ENCODE peak calls at places on chromosomes 2 and 18, in four cellular contexts. A is OCI-LY7, D is body of pancreas, T is psoas muscle. E is an unnamed sample. For H3K4me1, the result is how much of the 10 kb centered on the place peaks cover.

GRCh38 chr2:176784633-176785193 is 427.9 kb upstream of the HNRNPA3 start:
- DNase-seq in D (no peak), T (no peak), A (no peak), E (no peak)

GRCh38 chr2:215906458-215906857 is 106.9 kb downstream of the MREG start:
- DNase-seq in A (no peak), T (no peak), D (no peak), E (no peak)

GRCh38 chr2:3377279-3377611 is 373 bp downstream of the EIPR1 start:
- DNase-seq in T (peak), A (peak), D (peak), E (no peak)

GRCh38 chr2:113873867-113874266 is 16.0 kb upstream of the ACTR3 start:
- DNase-seq in D (no peak), T (no peak), A (no peak), E (no peak)

GRCh38 chr2:195304310-195304709 is 352.7 kb upstream of the SLC39A10 start:
- DNase-seq in D (no peak), A (peak), T (no peak), E (no peak)

GRCh38 chr2:99806758-99807157 is 316.9 kb upstream of the REV1 start:
- DNase-seq in D (no peak), A (no peak), T (no peak), E (no peak)

GRCh38 chr18:12394428-12394827 is 13.3 kb upstream of the PRELID3A start:
- DNase-seq in T (no peak), A (peak), D (no peak), E (no peak)

GRCh38 chr2:202261531-202261930 is 4.0 kb upstream of the NOP58 start:
- DNase-seq in D (no peak), T (no peak), A (no peak), E (no peak)

GRCh38 chr2:127968610-127969339 is 59.1 kb downstream of the SAP130 start:
- DNase-seq in D (no peak), T (peak), A (no peak), E (no peak)

GRCh38 chr2:106885326-106885725 is 641 bp downstream of the ST6GAL2 start:
- DNase-seq in T (no peak), A (no peak), D (no peak), E (no peak)

GRCh38 chr2:55899881-55900280 is 23.7 kb downstream of the EFEMP1 start:
- DNase-seq in D (no peak), A (no peak), T (no peak), E (no peak)

GRCh38 chr2:199197448-199197847 is 260.3 kb downstream of the SATB2 start:
- DNase-seq in A (no peak), D (no peak), T (no peak), E (no peak)

GRCh38 chr2:195363496-195363895 is 293.5 kb upstream of the SLC39A10 start:
- DNase-seq in T (no peak), D (no peak), A (no peak), E (no peak)

GRCh38 chr2:149329470-149330126 is 789 bp upstream of the LYPD6 start:
- DNase-seq in D (peak), A (no peak), T (peak), E (peak)

GRCh38 chr2:130878316-130878715 is 41.6 kb downstream of the ARHGEF4 start:
- DNase-seq in T (no peak), D (no peak), A (no peak), E (no peak)

GRCh38 chr18:36185157-36185556 is 2.1 kb upstream of the MOCOS start:
- DNase-seq in D (no peak), A (no peak), T (no peak), E (no peak)

GRCh38 chr18:60022671-60023276 is 123.0 kb downstream of the PMAIP1 start:
- DNase-seq in A (no peak), T (no peak), D (no peak), E (no peak)

DNA sequence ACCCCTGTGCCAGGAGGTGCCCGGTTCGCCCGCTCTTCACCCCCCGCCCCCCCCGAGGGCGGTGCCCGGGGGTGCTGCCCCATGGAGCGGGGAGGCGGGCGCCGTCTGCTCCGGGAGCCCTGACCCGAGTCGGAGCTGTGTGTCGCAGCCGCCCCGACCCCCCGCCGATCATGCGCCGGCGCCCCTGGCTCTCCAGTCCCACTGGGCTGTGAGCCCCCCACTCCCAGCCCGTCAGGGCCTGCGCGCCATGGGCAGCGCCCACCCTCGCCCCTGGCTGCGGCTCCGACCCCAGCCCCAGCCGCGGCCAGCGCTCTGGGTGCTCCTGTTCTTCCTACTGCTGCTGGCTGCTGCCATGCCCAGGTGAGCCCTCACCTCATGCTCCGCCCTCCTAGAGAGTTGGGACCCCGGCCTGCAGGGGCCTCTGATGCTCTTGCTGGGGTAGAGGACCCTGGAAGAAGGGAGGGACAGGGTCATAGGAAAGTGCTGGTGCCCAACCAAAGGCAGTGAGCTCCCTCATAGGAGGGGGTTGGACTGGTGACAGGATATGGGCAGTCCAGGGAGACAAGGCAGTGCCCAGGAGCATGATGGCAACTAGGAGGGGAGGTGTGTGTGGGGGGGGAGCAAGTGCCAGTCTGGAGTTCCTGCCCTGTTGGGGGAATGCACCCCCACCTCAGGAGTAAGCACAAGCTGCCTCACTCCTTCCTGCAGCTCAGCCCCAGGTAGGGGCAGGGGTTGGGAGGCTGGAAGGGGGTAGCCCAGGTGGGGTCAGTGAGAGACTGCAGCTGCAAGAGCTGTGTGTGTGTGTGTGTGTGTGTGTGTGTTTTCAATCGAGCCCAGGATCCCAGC is at the start of gene WNT10A:
- DNase-seq in A (no peak), T (no peak), D (no peak), E (peak)
- H3K4me1 ChIP-seq in A (half or more), T (under half), D (under half), E (under half)

GRCh38 chr2:182585430-182585829 is 130.6 kb upstream of the DNAJC10 start:
- DNase-seq in D (no peak), T (no peak), A (no peak), E (no peak)
- H3K4me1 ChIP-seq in D (under half), T (under half), A (under half), E (under half)

DNA sequence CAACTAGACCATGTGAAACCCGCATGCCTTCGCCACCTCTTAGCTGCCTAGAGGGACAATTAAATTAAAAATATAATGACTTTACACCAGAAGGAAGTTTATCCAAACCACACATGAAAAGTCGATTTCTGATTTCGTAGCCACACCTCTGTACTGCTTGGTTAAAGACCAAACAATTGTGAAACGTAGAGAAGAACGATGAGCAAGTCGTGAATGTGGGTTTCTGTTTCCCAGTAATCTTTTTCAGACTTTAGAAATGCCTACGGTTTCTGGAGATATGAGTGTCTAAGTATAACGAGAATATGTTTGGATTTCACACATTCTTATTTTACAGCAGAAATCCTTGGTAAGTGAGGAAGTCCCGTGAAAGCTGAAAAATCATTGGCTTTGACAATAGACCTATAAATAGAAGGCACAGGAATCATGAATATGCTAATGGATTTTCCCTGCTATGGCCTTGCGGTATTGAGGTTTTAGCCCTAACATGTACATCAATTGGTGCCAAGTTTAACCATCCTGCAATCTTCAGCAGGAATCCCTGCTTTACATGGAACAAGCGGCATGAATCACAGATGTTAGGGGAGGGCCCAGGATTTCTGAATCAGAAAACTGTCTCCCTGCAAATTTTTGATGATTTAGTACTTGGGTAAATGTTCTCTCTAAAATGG is 105.6 kb downstream of the TTC32 start:
- DNase-seq in D (no peak), A (no peak), T (no peak), E (no peak)
- H3K4me1 ChIP-seq in D (under half), A (under half), T (under half), E (under half)

DNA sequence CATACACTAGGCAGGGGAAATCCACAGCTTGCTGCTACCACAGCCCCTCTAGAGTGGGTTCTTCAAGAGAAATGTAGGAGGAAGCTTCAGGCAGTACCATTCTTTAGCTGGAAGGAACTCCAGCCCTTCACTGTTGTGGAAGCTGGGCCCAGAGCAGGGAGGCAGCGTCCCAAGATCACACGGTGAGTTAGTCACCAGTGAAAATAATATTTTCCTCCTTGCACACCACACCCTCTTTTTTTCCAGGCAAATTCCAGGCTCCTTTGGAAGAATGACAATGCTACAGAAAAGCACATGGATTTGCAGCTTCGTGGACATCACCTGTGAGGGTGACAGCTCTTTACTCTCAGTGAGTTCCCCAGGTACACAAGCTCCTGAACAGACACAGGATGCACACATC is 157.1 kb downstream of the COL6A3 start:
- DNase-seq in D (no peak), A (no peak), T (peak), E (peak)
- H3K4me1 ChIP-seq in D (under half), A (under half), T (under half), E (under half)

GRCh38 chr2:65368464-65368863 is 63.9 kb downstream of the SPRED2 start:
- DNase-seq in A (no peak), D (no peak), T (no peak), E (no peak)

GRCh38 chr2:65369574-65369973 is 62.8 kb downstream of the SPRED2 start:
- DNase-seq in T (no peak), D (no peak), A (no peak), E (no peak)

GRCh38 chr2:65364986-65365733 is 67.2 kb downstream of the SPRED2 start:
- DNase-seq in A (peak), T (no peak), D (no peak), E (no peak)

GRCh38 chr2:65366595-65367125 is 65.7 kb downstream of the SPRED2 start:
- DNase-seq in A (peak), D (peak), T (no peak), E (no peak)

GRCh38 chr2:65367517-65367916 is 64.9 kb downstream of the SPRED2 start:
- DNase-seq in T (no peak), A (no peak), D (peak), E (no peak)
- H3K4me1 ChIP-seq in T (under half), A (half or more), D (under half), E (under half)

GRCh38 chr2:119746836-119747235 is 12.9 kb upstream of the PTPN4 start:
- DNase-seq in A (no peak), T (no peak), D (no peak), E (no peak)

GRCh38 chr2:119744335-119744939 is 15.3 kb upstream of the PTPN4 start:
- DNase-seq in D (peak), T (no peak), A (no peak), E (no peak)

GRCh38 chr2:119747311-119747710 is 12.4 kb upstream of the PTPN4 start:
- DNase-seq in A (no peak), D (no peak), T (no peak), E (no peak)

GRCh38 chr2:119748135-119748534 is 11.6 kb upstream of the PTPN4 start:
- DNase-seq in T (no peak), D (no peak), A (no peak), E (no peak)

GRCh38 chr2:119745566-119745965 is 14.2 kb upstream of the PTPN4 start:
- DNase-seq in D (no peak), T (no peak), A (no peak), E (no peak)
- H3K4me1 ChIP-seq in D (under half), T (under half), A (under half), E (under half)

DNA sequence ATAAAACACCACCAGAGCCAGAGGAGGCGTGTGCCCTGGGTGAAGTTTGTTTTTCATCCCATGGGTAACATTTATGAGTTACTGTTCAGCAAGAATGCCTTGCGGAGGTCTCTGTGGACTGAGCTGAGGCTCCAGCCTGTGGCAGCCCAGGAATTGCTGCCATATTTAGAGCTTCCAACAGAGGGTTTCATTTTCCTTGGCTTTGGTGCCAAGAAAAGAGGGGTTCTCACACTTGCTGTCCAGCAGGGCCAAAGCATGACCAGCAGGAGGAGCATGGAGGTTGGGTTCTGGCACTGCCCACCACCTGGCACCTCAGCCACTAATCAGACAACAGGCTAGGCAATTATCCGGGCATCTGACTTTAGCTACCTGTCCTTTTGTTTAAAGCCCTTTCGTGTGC is 36.7 kb downstream of the EPAS1 start:
- DNase-seq in D (no peak), T (no peak), A (no peak), E (peak)
- H3K4me1 ChIP-seq in D (half or more), T (half or more), A (under half), E (half or more)

E was measured in right cardiac atrium.